ENCODE peak calls at places on chromosome 12, in six cellular contexts. C is uterus; H is iPS-NIHi11; K is stimulated activated CD4-positive, alpha-beta T cell treated with anti-CD3 and anti-CD28 coated beads, Interleukin-2, amount 100 ng/mL, for 48 hours; P is germinal center; B is stimulated activated CD8-positive, alpha-beta memory T cell treated with anti-CD3 and anti-CD28 coated beads, Interleukin-4, amount 100 ng/mL, for 24 hours. X is an unnamed sample.

GRCh38 chr12:50572760-50573159 is 68.0 kb downstream of the DIP2B start:
- DNase-seq in C (no peak), H (no peak), K (no peak), P (no peak), B (no peak), X (no peak)

GRCh38 chr12:16618256-16618655 is 12.3 kb upstream of the LMO3 start:
- DNase-seq in C (no peak), H (no peak), K (no peak), P (no peak), B (no peak), X (peak; percentile 52)

GRCh38 chr12:50734409-50735263 is 29.3 kb upstream of the ATF1 start:
- DNase-seq in C (no peak), H (peak; percentile 66), K (no peak), P (peak; percentile 45), B (no peak), X (peak; percentile 33)

GRCh38 chr12:128290938-128291337 is 24.0 kb downstream of the TMEM132C start:
- DNase-seq in C (no peak), H (no peak), K (no peak), P (no peak), B (no peak), X (no peak)

GRCh38 chr12:106760184-106760531 is 14.3 kb upstream of the RIC8B start:
- DNase-seq in C (no peak), H (peak; percentile 60), K (no peak), P (peak; percentile 82), B (no peak), X (peak; percentile 15)

GRCh38 chr12:20369164-20370000 is 1.0 kb downstream of the PDE3A start:
- DNase-seq in C (peak; percentile 71), H (peak; percentile 69), K (no peak), P (no peak), B (no peak), X (peak; percentile 39)

GRCh38 chr12:49478949-49479664 is 59.7 kb upstream of the KCNH3 start:
- DNase-seq in C (no peak), H (no peak), K (no peak), P (no peak), B (no peak), X (no peak)

GRCh38 chr12:88628856-88629509 is 48.7 kb upstream of the KITLG start:
- DNase-seq in C (no peak), H (no peak), K (no peak), P (no peak), B (no peak), X (peak; percentile 22)

GRCh38 chr12:132710062-132710421 is 600 bp upstream of the PGAM5 start:
- DNase-seq in C (no peak), H (no peak), K (no peak), P (peak; percentile 27), B (no peak), X (no peak)

GRCh38 chr12:113889076-113889475 is 77.0 kb downstream of the RBM19 start:
- DNase-seq in C (no peak), H (no peak), K (no peak), P (no peak), B (no peak), X (peak; percentile 31)

GRCh38 chr12:11071414-11071813 is 9.3 kb upstream of the TAS2R46 start:
- DNase-seq in C (no peak), H (no peak), K (no peak), P (no peak), B (no peak), X (no peak)

GRCh38 chr12:32445356-32445755 is 46.0 kb downstream of the FGD4 start:
- DNase-seq in C (no peak), H (no peak), K (no peak), P (no peak), B (no peak), X (no peak)

GRCh38 chr12:65879878-65880277 is 55.6 kb downstream of the HMGA2 start:
- DNase-seq in C (no peak), H (no peak), K (no peak), P (no peak), B (no peak), X (peak; percentile 88)

GRCh38 chr12:116456683-116457082 is 102.5 kb upstream of the MAP1LC3B2 start:
- DNase-seq in C (peak; percentile 38), H (no peak), K (no peak), P (no peak), B (no peak), X (no peak)

GRCh38 chr12:131867891-131868675 is 26.3 kb upstream of the ULK1 start:
- DNase-seq in C (no peak), H (peak; percentile 20), K (no peak), P (no peak), B (no peak), X (no peak)

GRCh38 chr12:26871985-26872384 is 39.0 kb upstream of the ITPR2 start:
- DNase-seq in C (no peak), H (no peak), K (no peak), P (no peak), B (no peak), X (no peak)

GRCh38 chr12:124684971-124685688 is 117.7 kb upstream of the NCOR2 start:
- DNase-seq in C (peak; percentile 78), H (no peak), K (no peak), P (no peak), B (no peak), X (peak; percentile 69)

GRCh38 chr12:12745576-12746211 is 28.5 kb downstream of the CDKN1B start:
- DNase-seq in C (no peak), H (no peak), K (no peak), P (no peak), B (no peak), X (no peak)

GRCh38 chr12:121334513-121335343 is 17.5 kb downstream of the ANAPC5 start:
- DNase-seq in C (no peak), H (peak; percentile 74), K (no peak), P (peak; percentile 73), B (no peak), X (peak; percentile 78)